ENCODE peak calls at places on chromosomes 16 and 17, in six cellular contexts. D, I, K, N, X and U are unnamed samples.

GRCh38 chr16:3838600-3839401 is 41.7 kb downstream of the CREBBP start:
- DNase-seq in X (no peak), I (no peak), D (peak), N (no peak), K (no peak), U (no peak)

GRCh38 chr17:64077409-64077808 is 52.5 kb downstream of the ERN1 start:
- DNase-seq in I (no peak), X (no peak), N (no peak), D (no peak), K (no peak), U (no peak)

GRCh38 chr16:86834451-86835035 is 256.2 kb downstream of the FOXL1 start:
- DNase-seq in X (no peak), I (no peak), K (no peak), N (no peak), D (peak), U (peak)

GRCh38 chr17:1197781-1198490 is 18.2 kb upstream of the ABR start:
- DNase-seq in N (peak), K (peak), D (no peak), X (no peak), I (peak), U (no peak)

GRCh38 chr17:77425791-77426641 is 285.2 kb downstream of the SEC14L1 start:
- DNase-seq in D (peak), I (no peak), X (no peak), K (peak), N (no peak), U (peak)

GRCh38 chr17:45705123-45706009 is 78.8 kb upstream of the CRHR1 start:
- DNase-seq in N (no peak), I (no peak), K (no peak), D (peak), X (no peak), U (no peak)

GRCh38 chr17:45648642-45649041 is 135.5 kb upstream of the CRHR1 start:
- DNase-seq in D (no peak), X (no peak), I (no peak), K (no peak), N (no peak), U (no peak)

GRCh38 chr16:24771779-24772157 is 42.3 kb downstream of the TNRC6A start:
- DNase-seq in N (no peak), K (no peak), X (no peak), D (no peak), I (no peak), U (no peak)

GRCh38 chr17:42240201-42240600 is 36.0 kb downstream of the STAT5B start:
- DNase-seq in K (no peak), N (no peak), D (no peak), X (no peak), I (no peak), U (no peak)

GRCh38 chr16:85119333-85120005 is 7.2 kb upstream of the CIBAR2 start:
- DNase-seq in D (no peak), N (no peak), I (no peak), X (no peak), K (no peak), U (no peak)

GRCh38 chr17:42325026-42325425 is 36.7 kb downstream of the STAT5A start:
- DNase-seq in X (no peak), I (no peak), K (no peak), D (peak), N (no peak), U (peak)

GRCh38 chr17:2776589-2777241 is 19.5 kb upstream of the RAP1GAP2 start:
- DNase-seq in X (no peak), K (no peak), I (no peak), N (no peak), D (no peak), U (no peak)

GRCh38 chr17:19381361-19381740 is 3.1 kb downstream of the MAPK7 start:
- DNase-seq in X (peak), I (no peak), K (no peak), N (no peak), D (no peak), U (no peak)

GRCh38 chr17:50480142-50480764 is 1.6 kb downstream of the RSAD1 start:
- DNase-seq in I (no peak), D (no peak), X (no peak), N (no peak), K (no peak), U (no peak)

GRCh38 chr17:1577186-1577585 is 14.6 kb upstream of the PITPNA start:
- DNase-seq in K (peak), N (peak), X (peak), D (peak), I (peak), U (peak)

GRCh38 chr17:83155128-83156081 is 76.0 kb downstream of the METRNL start:
- DNase-seq in N (peak), K (peak), X (peak), I (peak), D (peak), U (no peak)

GRCh38 chr16:51854401-51854951 is 692.5 kb downstream of the TOX3 start:
- DNase-seq in I (no peak), N (no peak), D (no peak), X (no peak), K (no peak), U (no peak)

GRCh38 chr16:28494141-28494851 is at the start of gene APOBR:
- DNase-seq in K (peak), N (peak), D (no peak), I (peak), X (no peak), U (no peak)

GRCh38 chr16:51818342-51818944 is 667.4 kb upstream of the SALL1 start:
- DNase-seq in N (no peak), I (peak), D (peak), X (no peak), K (no peak), U (peak)

GRCh38 chr16:71853413-71853812 is 7.6 kb downstream of the ATXN1L start:
- DNase-seq in K (no peak), X (no peak), N (no peak), I (no peak), D (no peak), U (no peak)

GRCh38 chr17:29772981-29773380 is 150.3 kb upstream of the CORO6 start:
- DNase-seq in X (no peak), K (no peak), I (no peak), D (no peak), N (no peak), U (no peak)

GRCh38 chr16:88738167-88739084 is 32.1 kb downstream of the CTU2 start:
- DNase-seq in K (no peak), D (no peak), N (no peak), X (no peak), I (no peak), U (no peak)

GRCh38 chr17:50192116-50192872 is 9.1 kb downstream of the COL1A1 start:
- DNase-seq in N (no peak), I (no peak), K (no peak), D (no peak), X (no peak), U (no peak)

GRCh38 chr16:880471-881171 is 80.1 kb upstream of the GNG13 start:
- DNase-seq in D (no peak), I (no peak), X (no peak), N (no peak), K (no peak), U (no peak)

GRCh38 chr17:7083592-7083991 is 3.5 kb upstream of the CLEC10A start:
- DNase-seq in X (no peak), N (no peak), I (no peak), K (no peak), D (peak), U (no peak)

GRCh38 chr17:31522284-31522931 is 130.9 kb downstream of the RAB11FIP4 start:
- DNase-seq in I (no peak), K (no peak), D (no peak), N (no peak), X (no peak), U (no peak)

GRCh38 chr16:15846510-15846909 is 10.3 kb downstream of the MYH11 start:
- DNase-seq in K (no peak), D (no peak), I (no peak), N (no peak), X (no peak), U (no peak)

GRCh38 chr16:67396159-67396774 is 3.0 kb upstream of the TPPP3 start:
- DNase-seq in D (peak), K (no peak), I (peak), N (peak), X (peak), U (no peak)

GRCh38 chr16:910181-910580 is 60.6 kb downstream of the LMF1 start:
- DNase-seq in I (no peak), N (no peak), K (no peak), X (no peak), D (no peak), U (no peak)

GRCh38 chr17:48048321-48049140 is at the start of gene NFE2L1:
- DNase-seq in D (peak), N (peak), K (peak), I (peak), X (peak), U (peak)

GRCh38 chr17:77308768-77309726 is 168.3 kb downstream of the SEC14L1 start:
- DNase-seq in X (no peak), I (no peak), D (peak), K (no peak), N (no peak), U (no peak)

GRCh38 chr16:79932564-79932963 is 332.0 kb upstream of the MAF start:
- DNase-seq in N (no peak), K (no peak), I (no peak), X (no peak), D (peak), U (no peak)

GRCh38 chr17:20098314-20098713 is 89.2 kb downstream of the SPECC1 start:
- DNase-seq in X (no peak), N (no peak), I (no peak), K (no peak), D (no peak), U (no peak)

GRCh38 chr17:74936470-74936799 is 737 bp downstream of the OTOP3 start:
- DNase-seq in I (no peak), X (no peak), D (no peak), K (no peak), N (no peak), U (no peak)
- H3K4me3 ChIP-seq in I (no peak), X (peak), D (no peak), K (peak), N (no peak), U (no peak)

DNA sequence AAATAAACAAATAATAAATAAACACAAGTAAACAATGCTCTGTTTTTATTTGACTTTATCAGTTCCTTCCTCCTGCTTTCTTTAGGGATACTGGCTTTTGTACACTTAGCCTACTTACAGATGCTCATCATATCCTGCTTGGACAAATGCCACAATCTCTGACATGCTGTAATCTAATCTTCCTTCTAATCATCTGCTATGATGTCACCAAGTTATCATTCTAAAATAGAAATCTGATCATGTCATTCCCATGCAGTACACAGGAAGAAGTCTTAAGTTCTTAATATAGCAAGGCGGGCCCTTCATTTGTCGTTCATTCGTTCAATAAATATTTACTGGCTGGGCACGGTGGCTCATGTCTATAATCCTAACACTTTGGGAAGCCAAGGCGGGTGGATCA is 9.1 kb upstream of the UBB start:
- DNase-seq in K (no peak), D (peak), N (no peak), I (no peak), X (no peak), U (peak)
- H3K27ac ChIP-seq in K (no peak), D (no peak), N (no peak), I (no peak), X (no peak), U (no peak)

GRCh38 chr17:57735707-57736106 is 9.4 kb downstream of the CCDC182 start:
- DNase-seq in X (no peak), N (no peak), D (no peak), K (no peak), I (no peak), U (no peak)
- TF ChIP-seq CTCF in X (no peak), N (no peak), D (no peak), K (no peak), I (peak), U (peak)

GRCh38 chr17:73715714-73716113 is 71.5 kb upstream of the SDK2 start:
- DNase-seq in I (no peak), D (no peak), X (no peak), K (no peak), N (no peak), U (no peak)
- H3K4me3 ChIP-seq in I (no peak), D (no peak), X (no peak), K (no peak), N (no peak), U (no peak)

GRCh38 chr17:58265902-58266875 is 14.5 kb downstream of the MPO start:
- DNase-seq in D (no peak), X (no peak), I (no peak), K (no peak), N (no peak), U (no peak)

GRCh38 chr17:58265266-58265665 is 15.5 kb downstream of the MPO start:
- DNase-seq in I (no peak), D (no peak), K (no peak), X (no peak), N (no peak), U (no peak)

GRCh38 chr17:58264407-58265103 is 16.2 kb downstream of the MPO start:
- DNase-seq in D (no peak), X (no peak), K (peak), N (no peak), I (no peak), U (no peak)

GRCh38 chr17:58262149-58262548 is 18.6 kb downstream of the MPO start:
- DNase-seq in X (no peak), D (no peak), K (peak), I (no peak), N (no peak), U (no peak)

GRCh38 chr17:58263773-58264172 is 17.0 kb downstream of the MPO start:
- DNase-seq in K (peak), X (no peak), I (no peak), N (no peak), D (no peak), U (no peak)
- H3K27ac ChIP-seq in K (no peak), X (no peak), I (no peak), N (no peak), D (no peak), U (no peak)

GRCh38 chr17:39393732-39394131 is 7.7 kb downstream of the FBXL20 start:
- DNase-seq in N (no peak), D (peak), I (no peak), X (no peak), K (no peak), U (no peak)
- TF ChIP-seq CTCF in N (no peak), D (no peak), I (peak), X (no peak), K (no peak), U (no peak)